ENCODE peak calls at places on chromosomes 5 and 9, in five cellular contexts. T, W, O, J and L are unnamed samples.

GRCh38 chr5:109413463-109413862 is 3.7 kb upstream of the PJA2 start:
- DNase-seq in T (no peak), W (peak; percentile 58), O (peak; percentile 16), J (no peak), L (no peak)

GRCh38 chr5:145682197-145682895 is 152.8 kb downstream of the PRELID2 start:
- DNase-seq in T (no peak), W (no peak), O (no peak), J (no peak), L (no peak)

GRCh38 chr9:118222375-118222774 is 518.2 kb downstream of the TLR4 start:
- DNase-seq in T (no peak), W (no peak), O (no peak), J (no peak), L (no peak)

GRCh38 chr9:121599186-121599871 is 52.1 kb upstream of the DAB2IP start:
- DNase-seq in T (no peak), W (peak; percentile 96), O (peak; percentile 78), J (peak; percentile 74), L (no peak)

GRCh38 chr9:7293091-7293490 is 506.5 kb downstream of the DMAC1 start:
- DNase-seq in T (no peak), W (no peak), O (no peak), J (no peak), L (no peak)

GRCh38 chr5:67354051-67354450 is 157.5 kb upstream of the CD180 start:
- DNase-seq in T (no peak), W (no peak), O (no peak), J (no peak), L (no peak)

GRCh38 chr5:118377420-118377819 is 610.9 kb downstream of the DTWD2 start:
- DNase-seq in T (no peak), W (no peak), O (no peak), J (no peak), L (no peak)

GRCh38 chr9:136078025-136078424 is 17.1 kb downstream of the NACC2 start:
- DNase-seq in T (no peak), W (no peak), O (no peak), J (no peak), L (no peak)

DNA sequence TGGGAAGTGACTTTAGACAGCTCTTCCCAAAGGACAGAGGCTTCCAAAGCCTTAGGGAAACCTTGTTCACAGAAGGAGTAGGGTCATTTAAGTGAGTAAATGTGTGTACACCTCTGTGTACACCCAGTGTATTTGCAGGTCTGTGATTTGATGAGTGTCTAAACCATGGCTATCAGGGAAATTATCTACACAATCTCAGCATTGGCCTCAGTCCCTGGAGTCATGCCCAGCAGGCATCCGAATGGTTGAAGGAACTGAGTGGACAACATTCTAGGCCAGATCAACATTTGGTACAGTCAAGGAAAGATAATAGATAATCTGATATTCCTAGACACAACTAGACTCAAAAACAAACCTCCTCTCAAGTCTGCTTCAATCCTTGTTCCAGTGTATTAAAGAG is 258.4 kb upstream of the DAPK1 start:
- DNase-seq in T (no peak), W (no peak), O (no peak), J (no peak), L (no peak)
- H3K27ac ChIP-seq in T (no peak overlapping the region), W (no peak overlapping the region), O (no peak overlapping the region), J (no peak overlapping the region), L (no peak overlapping the region)

GRCh38 chr5:87732875-87733768 is 320.4 kb upstream of the CCNH start:
- DNase-seq in T (no peak), W (no peak), O (no peak), J (no peak), L (no peak)
- H3K4me1 ChIP-seq in T (no peaks in the 10 kb centered on the region), W (no peaks in the 10 kb centered on the region), O (no peaks in the 10 kb centered on the region), J (no peaks in the 10 kb centered on the region), L (no peaks in the 10 kb centered on the region)

GRCh38 chr5:79686799-79687198 is 2.8 kb upstream of the CMYA5 start:
- DNase-seq in T (no peak), W (no peak), O (no peak), J (no peak), L (no peak)

GRCh38 chr5:79687911-79688310 is 1.7 kb upstream of the CMYA5 start:
- DNase-seq in T (no peak), W (no peak), O (no peak), J (no peak), L (no peak)

GRCh38 chr5:79689541-79690466 is at the start of gene CMYA5:
- DNase-seq in T (no peak), W (no peak), O (peak; percentile 63), J (peak; percentile 68), L (no peak)

GRCh38 chr5:79684782-79685181 is 4.9 kb upstream of the CMYA5 start:
- DNase-seq in T (no peak), W (no peak), O (no peak), J (no peak), L (no peak)

DNA sequence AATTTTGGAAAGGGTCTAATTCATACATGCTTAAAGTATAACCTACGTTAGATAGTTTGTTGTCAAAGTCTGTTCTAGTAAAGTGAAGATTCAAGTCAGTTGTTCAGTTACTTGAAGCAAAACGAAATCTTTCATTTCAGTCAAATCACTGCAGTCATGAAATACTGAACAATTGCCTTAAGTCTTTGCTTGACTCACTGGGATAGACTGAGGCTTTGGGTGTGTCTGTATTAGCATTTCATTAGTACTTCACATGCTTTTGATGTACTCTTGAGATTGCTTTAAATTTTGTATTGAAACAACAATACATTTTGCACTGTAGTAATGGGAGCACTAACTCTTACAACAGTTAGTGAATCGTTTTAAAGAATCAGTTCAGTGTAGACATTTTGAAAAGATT is 4.0 kb upstream of the CMYA5 start:
- DNase-seq in T (no peak), W (no peak), O (no peak), J (no peak), L (no peak)
- H3K36me3 ChIP-seq in T (peaks cover 11% of the 10 kb centered on the region), W (peaks cover 10% of the 10 kb centered on the region), O (no peaks in the 10 kb centered on the region), J (peaks cover 55% of the 10 kb centered on the region), L (peaks cover 59% of the 10 kb centered on the region)

GRCh38 chr9:137554349-137554748 is 2.7 kb downstream of the MRPL41 start:
- DNase-seq in T (no peak), W (no peak), O (no peak), J (no peak), L (no peak)

GRCh38 chr9:137550958-137551655 is 572 bp upstream of the MRPL41 start:
- DNase-seq in T (peak; percentile 58), W (peak; percentile 78), O (no peak), J (no peak), L (no peak)

GRCh38 chr9:137555179-137555578 is 3.5 kb downstream of the MRPL41 start:
- DNase-seq in T (no peak), W (no peak), O (no peak), J (no peak), L (no peak)

GRCh38 chr9:137550241-137550621 is at the start of gene PNPLA7:
- DNase-seq in T (peak; percentile 70), W (peak; percentile 92), O (peak; percentile 92), J (peak; percentile 91), L (peak; percentile 52)

DNA sequence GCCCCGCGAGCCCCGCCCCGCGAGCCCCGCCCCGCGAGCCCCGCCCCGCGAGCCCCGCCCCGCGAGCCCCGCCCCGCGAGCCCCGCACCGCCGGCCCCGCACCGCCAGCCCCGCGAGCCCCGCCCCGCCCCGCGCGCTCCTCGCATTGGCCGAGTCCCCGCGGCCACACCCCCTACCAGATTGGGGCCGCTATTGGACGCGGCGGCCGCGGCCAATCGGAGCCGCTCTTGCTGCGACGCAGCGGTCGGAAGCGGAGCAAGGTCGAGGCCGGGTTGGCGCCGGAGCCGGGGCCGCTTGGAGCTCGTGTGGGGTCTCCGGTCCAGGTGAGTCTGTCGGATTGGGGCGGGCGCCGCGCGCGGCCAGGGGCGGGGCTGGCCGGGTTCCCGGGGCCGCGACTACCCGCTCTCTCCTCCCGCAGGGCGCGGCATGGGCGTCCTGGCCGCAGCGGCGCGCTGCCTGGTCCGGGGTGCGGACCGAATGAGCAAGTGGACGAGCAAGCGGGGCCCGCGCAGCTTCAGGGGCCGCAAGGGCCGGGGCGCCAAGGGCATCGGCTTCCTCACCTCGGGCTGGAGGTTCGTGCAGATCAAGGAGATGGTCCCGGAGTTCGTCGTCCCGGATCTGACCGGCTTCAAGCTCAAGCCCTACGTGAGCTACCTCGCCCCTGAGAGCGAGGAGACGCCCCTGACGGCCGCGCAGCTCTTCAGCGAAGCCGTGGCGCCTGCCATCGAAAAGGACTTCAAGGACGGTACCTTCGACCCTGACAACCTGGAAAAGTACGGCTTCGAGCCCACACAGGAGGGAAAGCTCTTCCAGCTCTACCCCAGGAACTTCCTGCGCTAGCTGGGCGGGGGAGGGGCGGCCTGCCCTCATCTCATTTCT is at the start of gene MRPL41:
- DNase-seq in T (peak; percentile 85), W (peak; percentile 90), O (peak; percentile 91), J (peak; percentile 89), L (peak; percentile 92)
- H3K27ac ChIP-seq in T (peak within 1 kb of the TSS; percentile 85), W (peak within 1 kb of the TSS; percentile 86), O (peak within 1 kb of the TSS; percentile 93), J (peak within 1 kb of the TSS; percentile 99), L (peak within 1 kb of the TSS; percentile 76)